ENCODE peak calls at places on chromosomes 11 and 22, in seven cellular contexts. N is BJ, U is GM12865, L is GM06990, R is cardiac muscle cell, J is fibroblast of lung, A is trophoblast cell. W is an unnamed sample.

GRCh38 chr11:71311176-71311925 is 59.0 kb upstream of the SHANK2 start:
- DNase-seq in N (no peak), U (no peak), L (no peak), R (no peak), J (no peak), A (no peak), W (no peak)

GRCh38 chr22:47160781-47161520 is 398.5 kb downstream of the TBC1D22A start:
- DNase-seq in N (no peak), U (no peak), L (no peak), R (no peak), J (no peak), A (no peak), W (no peak)

GRCh38 chr22:50436134-50436830 is 38.6 kb downstream of the SBF1 start:
- DNase-seq in N (no peak), U (no peak), L (peak), R (no peak), J (no peak), A (no peak), W (no peak)

GRCh38 chr11:5932671-5933070 is 9.4 kb upstream of the OR56A3 start:
- DNase-seq in N (no peak), U (no peak), L (no peak), R (no peak), J (no peak), A (no peak), W (no peak)

GRCh38 chr11:75867778-75868374 is 52.9 kb downstream of the UVRAG start:
- DNase-seq in N (no peak), U (peak), L (no peak), R (peak), J (peak), A (peak), W (peak)

GRCh38 chr22:38882480-38882879 is 10.5 kb upstream of the CBX6 start:
- DNase-seq in N (no peak), U (no peak), L (no peak), R (peak), J (peak), A (peak), W (no peak)

GRCh38 chr11:88231894-88232482 is 56.7 kb upstream of the RAB38 start:
- DNase-seq in N (no peak), U (peak), L (no peak), R (peak), J (peak), A (peak), W (peak)

GRCh38 chr11:71117311-71117710 is 135.1 kb downstream of the SHANK2 start:
- DNase-seq in N (no peak), U (no peak), L (no peak), R (peak), J (no peak), A (peak), W (no peak)

GRCh38 chr11:68012843-68013610 is 2.9 kb downstream of the ALDH3B1 start:
- DNase-seq in N (peak), U (no peak), L (no peak), R (peak), J (peak), A (peak), W (no peak)

GRCh38 chr22:37157516-37158289 is 8.0 kb upstream of the IL2RB start:
- DNase-seq in N (no peak), U (no peak), L (no peak), R (peak), J (no peak), A (peak), W (no peak)

GRCh38 chr11:76661306-76661751 is 9.2 kb downstream of the LRRC32 start:
- DNase-seq in N (no peak), U (no peak), L (no peak), R (no peak), J (no peak), A (no peak), W (no peak)

GRCh38 chr11:12826441-12826840 is 152.2 kb downstream of the TEAD1 start:
- DNase-seq in N (no peak), U (no peak), L (no peak), R (no peak), J (no peak), A (peak), W (no peak)

GRCh38 chr22:49948958-49949913 is 11.3 kb upstream of the PIM3 start:
- DNase-seq in N (no peak), U (no peak), L (no peak), R (no peak), J (no peak), A (peak), W (no peak)

GRCh38 chr11:60777106-60777505 is 8.0 kb upstream of the MS4A10 start:
- DNase-seq in N (no peak), U (no peak), L (no peak), R (no peak), J (no peak), A (no peak), W (no peak)

GRCh38 chr11:10654211-10655150 is 39.1 kb downstream of the IRAG1 start:
- DNase-seq in N (no peak), U (peak), L (no peak), R (peak), J (peak), A (peak), W (peak)

GRCh38 chr22:46287873-46288751 is 8.6 kb upstream of the GTSE1 start:
- DNase-seq in N (no peak), U (peak), L (peak), R (no peak), J (no peak), A (no peak), W (no peak)

GRCh38 chr22:17845790-17846189 is 71.5 kb upstream of the BID start:
- DNase-seq in N (no peak), U (no peak), L (no peak), R (no peak), J (no peak), A (no peak), W (no peak)

GRCh38 chr22:42364641-42365336 is 67.4 kb downstream of the NFAM1 start:
- DNase-seq in N (no peak), U (no peak), L (no peak), R (peak), J (peak), A (no peak), W (no peak)

GRCh38 chr11:111913031-111913861 is 712 bp downstream of the HSPB2 start:
- DNase-seq in N (no peak), U (no peak), L (no peak), R (peak), J (no peak), A (no peak), W (no peak)

GRCh38 chr11:129090056-129090455 is 102.1 kb downstream of the ARHGAP32 start:
- DNase-seq in N (no peak), U (no peak), L (no peak), R (peak), J (no peak), A (peak), W (no peak)
- H3K4me3 ChIP-seq in N (no peak), U (no peak), L (no peak), R (no peak), J (no peak), A (no peak), W (no peak)

GRCh38 chr22:31091106-31091975 is 10.2 kb downstream of the SMTN start:
- DNase-seq in N (no peak), U (no peak), L (no peak), R (no peak), J (no peak), A (no peak), W (no peak)
- H3K4me3 ChIP-seq in N (no peak), U (no peak), L (no peak), R (no peak), J (no peak), A (no peak), W (no peak)

DNA sequence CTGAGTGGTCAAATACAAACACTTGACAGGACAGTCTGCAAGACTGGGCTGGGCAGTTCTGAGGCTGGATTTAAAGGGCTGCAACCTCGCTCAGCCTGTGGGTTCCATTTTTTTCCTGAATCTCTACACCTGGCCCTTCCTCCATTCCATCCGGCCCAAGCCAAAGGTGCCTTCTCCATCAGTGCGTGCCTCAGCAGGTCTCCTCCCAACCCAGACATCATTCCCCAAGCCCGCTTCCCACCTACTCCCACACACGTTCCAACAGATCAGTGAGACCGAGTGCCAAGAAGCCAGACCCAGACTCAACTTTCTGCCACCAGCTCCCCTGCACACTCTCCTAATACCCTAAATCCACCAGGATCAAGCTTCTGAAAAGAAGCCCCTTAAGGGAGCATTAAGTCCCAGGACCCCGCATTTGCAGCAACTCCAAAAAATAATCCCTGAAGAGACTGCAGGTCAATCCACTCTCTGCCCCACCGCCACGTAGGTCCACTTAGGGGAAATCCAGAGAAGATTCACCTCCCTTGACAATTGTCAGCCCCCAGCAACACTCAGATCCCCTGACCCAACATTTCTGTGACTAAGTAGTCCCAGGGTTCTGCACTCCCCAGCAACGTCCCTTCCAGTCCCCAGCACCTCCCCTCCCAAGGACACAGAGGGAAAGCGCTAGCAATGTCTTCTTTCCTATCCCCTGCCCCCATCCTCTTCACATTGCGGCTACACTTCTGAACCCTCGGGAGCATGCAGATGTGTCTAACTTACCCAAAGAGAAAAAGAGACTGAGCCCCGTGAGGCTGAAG is 639 bp downstream of the SCN2B start:
- DNase-seq in N (no peak), U (no peak), L (no peak), R (no peak), J (no peak), A (no peak), W (no peak)
- H3K4me3 ChIP-seq in N (no peak), U (no peak), L (no peak), R (peak), J (peak), A (no peak), W (no peak)

GRCh38 chr11:37182036-37182435 is 584.0 kb upstream of the RAG2 start:
- DNase-seq in N (no peak), U (no peak), L (no peak), R (peak), J (no peak), A (no peak), W (no peak)
- H3K4me3 ChIP-seq in N (no peak), U (no peak), L (no peak), R (no peak), J (no peak), A (no peak), W (no peak)

DNA sequence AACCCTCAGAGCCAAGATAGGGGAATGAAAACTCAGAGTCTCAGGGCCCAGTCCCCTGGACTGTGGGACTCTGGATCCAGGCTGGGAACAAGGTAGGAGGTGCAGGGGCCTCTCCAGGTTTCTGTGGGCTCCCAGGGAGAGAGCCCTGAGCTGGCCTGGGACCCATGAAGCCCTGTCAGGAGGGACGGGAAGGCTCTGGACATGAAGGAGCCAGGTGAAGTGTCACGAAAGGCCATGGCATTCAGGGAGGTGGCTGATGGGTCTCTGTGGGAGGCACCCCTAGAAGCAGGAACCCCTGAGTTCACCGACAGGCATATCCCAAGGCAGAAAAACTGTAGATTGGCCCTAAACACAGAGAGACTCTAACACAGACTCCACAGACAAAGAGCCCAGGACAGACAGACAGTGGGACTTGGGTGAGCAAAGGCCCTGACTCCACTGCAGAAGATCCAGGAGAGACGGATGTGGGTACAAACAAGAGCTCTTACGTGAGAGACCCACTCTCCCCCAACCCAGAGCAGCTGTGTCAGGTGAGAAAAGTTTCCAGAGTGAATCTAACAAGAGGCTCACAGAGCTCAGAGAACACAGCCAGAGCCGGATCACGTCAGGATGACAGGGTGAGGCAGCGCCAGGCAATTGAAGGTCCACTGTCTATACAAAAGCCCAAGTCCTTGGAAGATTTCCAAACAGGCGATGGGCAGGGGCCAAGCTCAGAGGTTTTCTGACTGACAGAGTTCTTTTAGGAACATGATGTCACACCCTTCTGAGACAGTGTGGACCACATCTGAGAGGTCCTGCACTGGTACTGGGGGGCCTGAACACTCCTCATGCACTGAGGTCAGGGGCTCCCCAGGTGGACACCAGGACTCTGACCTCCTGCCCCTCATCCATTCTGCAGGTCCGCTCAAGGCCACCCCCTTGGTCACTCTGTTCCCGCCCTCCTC is 27.4 kb downstream of the IGLL5 start:
- DNase-seq in N (no peak), U (no peak), L (no peak), R (no peak), J (no peak), A (no peak), W (peak)
- H3K4me3 ChIP-seq in N (no peak), U (no peak), L (no peak), R (no peak), J (no peak), A (no peak), W (no peak)

GRCh38 chr11:46655631-46656030 is 38.3 kb downstream of the ATG13 start:
- DNase-seq in N (no peak), U (no peak), L (no peak), R (peak), J (no peak), A (peak), W (no peak)
- H3K4me3 ChIP-seq in N (no peak), U (no peak), L (no peak), R (no peak), J (no peak), A (no peak), W (no peak)

W was measured in Jurkat, Clone E6-1.